ENCODE peak calls at places on chromosomes 6 and 20, in five cellular contexts. W, E, S, M and O are unnamed samples.

GRCh38 chr6:112325449-112325848 is 21.7 kb upstream of the RFPL4B start:
- DNase-seq in W (no peak), E (no peak), S (no peak), M (no peak), O (no peak)

GRCh38 chr6:5036309-5036708 is 32.5 kb upstream of the RPP40 start:
- DNase-seq in W (no peak), E (peak), S (no peak), M (no peak), O (no peak)

GRCh38 chr6:130931683-130932082 is 104.5 kb downstream of the SMLR1 start:
- DNase-seq in W (no peak), E (no peak), S (no peak), M (no peak), O (no peak)

GRCh38 chr20:382291-383115 is 1.9 kb downstream of the TRIB3 start:
- DNase-seq in W (no peak), E (no peak), S (no peak), M (no peak), O (no peak)

GRCh38 chr20:41160686-41161085 is 23.3 kb downstream of the PLCG1 start:
- DNase-seq in W (no peak), E (no peak), S (no peak), M (no peak), O (no peak)

GRCh38 chr6:137175157-137175889 is 1.9 kb upstream of the IL22RA2 start:
- DNase-seq in W (no peak), E (no peak), S (no peak), M (no peak), O (no peak)

GRCh38 chr20:61964675-61965605 is 100.7 kb downstream of the TAF4 start:
- DNase-seq in W (no peak), E (no peak), S (no peak), M (no peak), O (peak)

GRCh38 chr6:22470454-22471368 is 98.7 kb upstream of the HDGFL1 start:
- DNase-seq in W (no peak), E (peak), S (no peak), M (peak), O (no peak)

GRCh38 chr20:8424010-8424409 is 291.9 kb downstream of the PLCB1 start:
- DNase-seq in W (no peak), E (no peak), S (no peak), M (no peak), O (no peak)

GRCh38 chr20:38049800-38050199 is 16.3 kb downstream of the RPRD1B start:
- DNase-seq in W (no peak), E (no peak), S (no peak), M (no peak), O (no peak)

GRCh38 chr6:76792394-76792793 is 670.9 kb downstream of the HTR1B start:
- DNase-seq in W (no peak), E (no peak), S (no peak), M (no peak), O (no peak)

GRCh38 chr6:107670792-107671199 is 153.3 kb downstream of the SCML4 start:
- DNase-seq in W (peak), E (no peak), S (peak), M (peak), O (peak)

GRCh38 chr6:56291278-56291917 is 44.0 kb upstream of the COL21A1 start:
- DNase-seq in W (no peak), E (no peak), S (no peak), M (no peak), O (no peak)

GRCh38 chr6:25318589-25318988 is 39.4 kb downstream of the CARMIL1 start:
- DNase-seq in W (no peak), E (peak), S (no peak), M (no peak), O (no peak)

GRCh38 chr6:118134257-118134656 is 227.2 kb downstream of the SLC35F1 start:
- DNase-seq in W (no peak), E (no peak), S (no peak), M (no peak), O (no peak)

GRCh38 chr6:36216559-36216958 is 20.0 kb downstream of the BRPF3 start:
- DNase-seq in W (no peak), E (no peak), S (no peak), M (no peak), O (no peak)

GRCh38 chr6:154731296-154732218 is 1.7 kb upstream of the SCAF8 start:
- DNase-seq in W (peak), E (no peak), S (no peak), M (no peak), O (no peak)

GRCh38 chr20:23032056-23032455 is 3.1 kb upstream of the SSTR4 start:
- DNase-seq in W (no peak), E (no peak), S (no peak), M (no peak), O (no peak)

GRCh38 chr6:47180633-47181032 is 129.1 kb downstream of the TNFRSF21 start:
- DNase-seq in W (no peak), E (no peak), S (no peak), M (no peak), O (no peak)

GRCh38 chr20:63026582-63027424 is 20.0 kb upstream of the BHLHE23 start:
- DNase-seq in W (no peak), E (no peak), S (no peak), M (peak), O (no peak)

GRCh38 chr20:23304616-23305015 is 46.0 kb upstream of the NXT1 start:
- DNase-seq in W (no peak), E (no peak), S (no peak), M (no peak), O (peak)

GRCh38 chr6:3211681-3212080 is 15.8 kb downstream of the TUBB2B start:
- DNase-seq in W (no peak), E (no peak), S (peak), M (no peak), O (no peak)

GRCh38 chr20:667351-668034 is 8.1 kb downstream of the SCRT2 start:
- DNase-seq in W (peak), E (peak), S (no peak), M (peak), O (no peak)

GRCh38 chr6:118982256-118982911 is 47.4 kb upstream of the MCM9 start:
- DNase-seq in W (no peak), E (no peak), S (no peak), M (no peak), O (no peak)

GRCh38 chr6:14117158-14118090 is at the start of gene CD83:
- DNase-seq in W (peak), E (peak), S (peak), M (peak), O (peak)

GRCh38 chr6:19210849-19211590 is 626.1 kb upstream of the ID4 start:
- DNase-seq in W (peak), E (no peak), S (no peak), M (peak), O (no peak)

GRCh38 chr6:47146426-47147174 is 104.5 kb upstream of the ADGRF1 start:
- DNase-seq in W (no peak), E (no peak), S (no peak), M (no peak), O (no peak)

GRCh38 chr6:148578837-148579236 is 168.0 kb upstream of the UST start:
- DNase-seq in W (no peak), E (no peak), S (no peak), M (no peak), O (no peak)

GRCh38 chr20:24502184-24502583 is 32.8 kb downstream of the SYNDIG1 start:
- DNase-seq in W (no peak), E (no peak), S (peak), M (peak), O (peak)

GRCh38 chr6:35907750-35908149 is 13.1 kb downstream of the SRPK1 start:
- DNase-seq in W (no peak), E (no peak), S (no peak), M (no peak), O (no peak)

GRCh38 chr20:45111799-45112471 is 3.0 kb downstream of the WFDC5 start:
- DNase-seq in W (peak), E (no peak), S (no peak), M (no peak), O (no peak)

GRCh38 chr6:111503660-111504059 is 20.6 kb upstream of the REV3L start:
- DNase-seq in W (no peak), E (peak), S (no peak), M (no peak), O (no peak)

GRCh38 chr20:54350415-54350814 is 125.0 kb upstream of the DOK5 start:
- DNase-seq in W (no peak), E (no peak), S (no peak), M (no peak), O (no peak)

GRCh38 chr20:62832212-62832922 is 15.5 kb downstream of the COL9A3 start:
- DNase-seq in W (peak), E (peak), S (peak), M (peak), O (peak)

GRCh38 chr6:150830409-150831165 is 34.9 kb upstream of the MTHFD1L start:
- DNase-seq in W (no peak), E (no peak), S (no peak), M (no peak), O (no peak)